ENCODE peak calls at places on chromosomes 6 and 20, in ten cellular contexts. E, Q, F, Y, J, K, O, T, A and I are unnamed samples.

GRCh38 chr6:15675537-15676170 is 12.8 kb upstream of the DTNBP1 start:
- DNase-seq in O (no peak), T (no peak), J (no peak), E (no peak), K (no peak), Q (no peak), A (no peak), F (no peak), Y (no peak), I (no peak)

GRCh38 chr6:47034919-47035318 is 7.2 kb downstream of the ADGRF1 start:
- DNase-seq in T (no peak), O (peak; percentile 28), A (peak; percentile 76), K (no peak), J (no peak), Q (no peak), F (peak; percentile 93), E (no peak), Y (no peak), I (no peak)

GRCh38 chr6:85396159-85396808 is 53.6 kb upstream of the NT5E start:
- DNase-seq in Y (no peak), O (no peak), E (no peak), T (no peak), F (no peak), Q (no peak), K (no peak), J (no peak), A (no peak), I (no peak)

GRCh38 chr6:37979392-37980221 is 160.1 kb downstream of the ZFAND3 start:
- DNase-seq in E (no peak), T (no peak), A (no peak), J (no peak), K (no peak), O (no peak), Y (no peak), F (no peak), Q (no peak), I (no peak)

GRCh38 chr20:58287638-58288037 is 21.9 kb upstream of the RAB22A start:
- DNase-seq in T (no peak), K (no peak), J (no peak), A (no peak), F (peak; percentile 9), Y (no peak), E (no peak), Q (no peak), O (no peak), I (no peak)

GRCh38 chr6:41373919-41374617 is 38.7 kb downstream of the NCR2 start:
- DNase-seq in K (no peak), O (peak; percentile 66), T (no peak), J (no peak), Y (no peak), Q (no peak), E (no peak), A (peak; percentile 46), F (peak; percentile 5), I (no peak)

GRCh38 chr6:16700202-16700997 is 60.9 kb downstream of the ATXN1 start:
- DNase-seq in A (peak; percentile 22), J (no peak), E (no peak), F (no peak), T (peak; percentile 28), Y (no peak), K (no peak), O (no peak), Q (no peak), I (no peak)

GRCh38 chr6:31350551-31350950 is 6.4 kb downstream of the HLA-B start:
- DNase-seq in A (no peak), J (no peak), T (no peak), K (no peak), Q (no peak), Y (no peak), E (no peak), O (no peak), F (no peak), I (no peak)

GRCh38 chr6:126535138-126535537 is 195.2 kb downstream of the CENPW start:
- DNase-seq in E (no peak), A (no peak), Q (no peak), K (no peak), O (no peak), F (no peak), T (no peak), Y (no peak), J (no peak), I (no peak)

GRCh38 chr20:38432292-38432691 is 2.8 kb downstream of the SNHG17 start:
- DNase-seq in E (no peak), A (no peak), Q (no peak), K (no peak), O (no peak), T (no peak), J (no peak), Y (no peak), F (no peak), I (no peak)

GRCh38 chr6:138691595-138692057 is 81.9 kb upstream of the CCDC28A start:
- DNase-seq in T (no peak), Y (no peak), E (no peak), J (peak; percentile 53), A (peak; percentile 32), K (no peak), O (no peak), Q (no peak), F (peak; percentile 78), I (no peak)

GRCh38 chr6:38163186-38164130 is 343.9 kb downstream of the ZFAND3 start:
- DNase-seq in J (no peak), A (no peak), Y (peak; percentile 75), O (no peak), Q (no peak), E (no peak), F (no peak), T (no peak), K (no peak), I (no peak)

GRCh38 chr6:50714487-50715379 is 1.4 kb downstream of the TFAP2D start:
- DNase-seq in F (no peak), E (no peak), O (peak; percentile 38), Y (no peak), K (no peak), T (no peak), A (peak; percentile 3), J (no peak), Q (no peak), I (no peak)

DNA sequence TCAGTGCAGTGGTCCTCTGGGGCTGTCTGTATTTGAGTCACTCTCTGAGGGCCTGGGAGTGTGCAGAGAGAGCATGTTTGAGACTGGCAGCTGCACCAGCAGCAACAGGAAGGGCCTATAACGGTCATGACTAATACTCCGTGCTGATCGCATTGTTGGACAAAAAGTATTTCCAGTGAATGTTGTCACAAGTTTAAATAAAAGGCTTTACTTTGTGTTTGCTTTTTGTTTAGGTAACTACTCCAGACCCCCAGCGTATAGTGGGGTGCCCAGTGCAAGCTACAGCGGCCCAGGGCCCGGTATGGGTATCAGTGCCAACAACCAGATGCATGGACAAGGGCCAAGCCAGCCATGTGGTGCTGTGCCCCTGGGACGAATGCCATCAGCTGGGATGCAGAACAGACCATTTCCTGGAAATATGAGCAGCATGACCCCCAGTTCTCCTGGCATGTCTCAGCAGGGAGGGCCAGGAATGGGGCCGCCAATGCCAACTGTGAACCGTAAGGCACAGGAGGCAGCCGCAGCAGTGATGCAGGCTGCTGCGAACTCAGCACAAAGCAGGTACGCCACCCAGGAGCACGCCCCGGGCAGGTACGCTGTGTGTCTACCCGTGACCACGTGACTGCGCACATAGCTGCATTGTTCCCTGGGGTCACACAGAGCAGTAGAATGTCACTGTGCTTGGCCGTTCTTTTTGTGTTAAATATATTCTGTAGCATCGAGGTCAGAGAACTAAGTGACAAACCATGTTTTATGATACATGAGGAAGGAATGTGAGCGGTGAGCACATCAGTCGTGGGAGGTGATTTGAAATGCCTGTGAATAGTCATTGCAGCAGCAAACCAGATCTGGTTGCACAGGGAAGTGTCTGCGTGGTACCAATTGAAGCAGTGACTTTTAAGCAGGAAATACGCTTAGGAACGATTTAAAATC is 174.7 kb downstream of the TMEM242 start:
- DNase-seq in K (no peak), Y (peak; percentile 84), E (no peak), O (no peak), Q (peak; percentile 62), T (peak; percentile 28), J (peak; percentile 82), A (no peak), F (peak; percentile 98), I (no peak)
- H3K4me3 ChIP-seq in K (no peak overlapping the region), Y (no peak overlapping the region), E (no peak overlapping the region), O (no peak overlapping the region), Q (no peak overlapping the region), T (no peak overlapping the region), J (peak overlapping the region; percentile 2), A (no peak overlapping the region), F (no peak overlapping the region), I (no peak overlapping the region)

DNA sequence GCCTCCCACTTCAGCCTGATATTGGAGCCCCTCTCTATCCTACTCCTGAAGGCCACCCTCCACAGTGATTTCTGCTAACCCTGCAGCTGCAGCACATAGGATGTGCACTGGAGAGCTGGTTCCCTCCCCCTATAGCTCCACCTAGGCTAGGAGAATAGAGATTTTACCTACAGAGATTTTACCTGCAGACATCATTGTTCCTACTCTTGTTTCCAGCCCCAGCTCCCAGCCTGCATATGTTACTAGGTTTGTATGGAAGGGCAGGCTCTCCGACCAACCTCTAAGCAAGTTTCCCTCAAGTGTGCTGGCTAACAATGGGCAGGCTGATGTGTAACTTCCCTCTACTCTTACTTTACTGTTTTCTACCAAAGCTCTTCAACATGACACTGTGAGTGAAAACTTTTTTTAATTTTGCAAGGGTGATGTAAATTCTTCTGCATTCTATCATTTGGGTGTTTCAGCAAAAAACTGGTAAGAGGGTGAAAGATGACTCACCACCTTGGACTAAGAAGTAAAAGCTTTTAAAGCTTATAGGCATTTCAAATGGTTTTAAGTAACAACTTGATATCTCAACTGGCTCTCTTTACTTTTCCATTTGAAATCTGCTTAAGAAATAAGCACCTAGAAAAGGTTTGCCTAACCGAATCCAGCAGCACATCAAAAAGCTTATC is 106.8 kb downstream of the CDK19 start:
- DNase-seq in T (no peak), K (no peak), O (no peak), Y (no peak), F (peak; percentile 43), E (no peak), Q (no peak), J (no peak), A (no peak), I (no peak)
- H3K4me3 ChIP-seq in T (no peak overlapping the region), K (no peak overlapping the region), O (no peak overlapping the region), Y (no peak overlapping the region), F (no peak overlapping the region), E (no peak overlapping the region), Q (no peak overlapping the region), J (no peak overlapping the region), A (no peak overlapping the region), I (no peak overlapping the region)

DNA sequence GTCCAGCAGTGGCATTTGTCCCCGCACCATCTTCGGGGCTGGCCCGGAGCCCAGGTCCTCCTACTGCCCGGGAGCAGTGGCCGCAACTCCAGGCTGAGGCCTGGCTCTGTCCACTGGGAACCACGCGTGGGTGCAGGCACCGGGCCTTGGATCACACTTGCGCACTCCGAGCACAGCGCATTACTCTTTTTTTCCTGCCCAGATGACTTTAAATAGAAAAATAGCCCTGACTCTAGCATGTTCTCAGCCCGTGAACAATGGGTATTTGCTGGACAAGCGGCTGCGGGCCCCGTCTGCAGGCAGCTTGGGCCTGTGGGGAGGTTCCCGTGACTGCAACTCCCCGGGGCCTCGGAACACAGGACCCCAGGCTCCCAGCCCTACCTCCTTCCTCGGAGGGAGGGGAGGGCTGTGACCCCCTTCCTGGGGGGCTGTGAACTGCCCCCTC is 162.2 kb downstream of the TBXT start:
- DNase-seq in Q (peak; percentile 59), F (peak; percentile 54), A (peak; percentile 49), Y (peak; percentile 87), K (no peak), T (no peak), O (no peak), E (no peak), J (no peak), I (no peak)
- H3K4me3 ChIP-seq in Q (peak overlapping the region; percentile 58), F (peak overlapping the region; percentile 32), A (peak overlapping the region; percentile 29), Y (peak overlapping the region; percentile 15), K (no peak overlapping the region), T (peak overlapping the region; percentile 24), O (peak overlapping the region; percentile 36), E (peak overlapping the region; percentile 38), J (peak overlapping the region; percentile 45), I (no peak overlapping the region)

GRCh38 chr6:27293436-27294152 is 18.5 kb downstream of the POM121L2 start:
- DNase-seq in J (no peak), Q (no peak), E (no peak), T (no peak), K (no peak), Y (no peak), A (peak; percentile 25), F (peak; percentile 85), O (no peak), I (no peak)
- H3K4me3 ChIP-seq in J (no peak overlapping the region), Q (no peak overlapping the region), E (no peak overlapping the region), T (no peak overlapping the region), K (no peak overlapping the region), Y (no peak overlapping the region), A (no peak overlapping the region), F (no peak overlapping the region), O (no peak overlapping the region), I (no peak overlapping the region)